ENCODE peak calls at places on chromosomes 5 and 9, in four cellular contexts. O is stomach, L is kidney epithelial cell, V is choroid plexus epithelial cell. P is an unnamed sample.
A peak's percentile ranks its signal among the peaks of the same experiment; 100 is the strongest.

GRCh38 chr9:132622144-132622543 is 39.7 kb downstream of the BARHL1 start:
- DNase-seq in O (peak; percentile 34), L (no peak), V (peak; percentile 66), P (no peak)

GRCh38 chr5:180649297-180650039 is at the start of gene FLT4:
- DNase-seq in O (no peak), L (no peak), V (no peak), P (no peak)

GRCh38 chr9:89234636-89235035 is 56.0 kb upstream of the SHC3 start:
- DNase-seq in O (no peak), L (no peak), V (no peak), P (no peak)

GRCh38 chr5:151570512-151571269 is 20.4 kb downstream of the FAT2 start:
- DNase-seq in O (no peak), L (no peak), V (no peak), P (no peak)

GRCh38 chr5:150703767-150704166 is 2.9 kb upstream of the RBM22 start:
- DNase-seq in O (no peak), L (no peak), V (peak; percentile 13), P (no peak)

GRCh38 chr5:139140631-139141071 is 57.5 kb downstream of the SIL1 start:
- DNase-seq in O (no peak), L (no peak), V (peak; percentile 52), P (peak; percentile 40)

GRCh38 chr9:23717505-23717904 is 108.5 kb downstream of the ELAVL2 start:
- DNase-seq in O (no peak), L (no peak), V (no peak), P (no peak)

GRCh38 chr9:136888454-136888853 is 2.1 kb downstream of the TRAF2 start:
- DNase-seq in O (no peak), L (no peak), V (no peak), P (no peak)

DNA sequence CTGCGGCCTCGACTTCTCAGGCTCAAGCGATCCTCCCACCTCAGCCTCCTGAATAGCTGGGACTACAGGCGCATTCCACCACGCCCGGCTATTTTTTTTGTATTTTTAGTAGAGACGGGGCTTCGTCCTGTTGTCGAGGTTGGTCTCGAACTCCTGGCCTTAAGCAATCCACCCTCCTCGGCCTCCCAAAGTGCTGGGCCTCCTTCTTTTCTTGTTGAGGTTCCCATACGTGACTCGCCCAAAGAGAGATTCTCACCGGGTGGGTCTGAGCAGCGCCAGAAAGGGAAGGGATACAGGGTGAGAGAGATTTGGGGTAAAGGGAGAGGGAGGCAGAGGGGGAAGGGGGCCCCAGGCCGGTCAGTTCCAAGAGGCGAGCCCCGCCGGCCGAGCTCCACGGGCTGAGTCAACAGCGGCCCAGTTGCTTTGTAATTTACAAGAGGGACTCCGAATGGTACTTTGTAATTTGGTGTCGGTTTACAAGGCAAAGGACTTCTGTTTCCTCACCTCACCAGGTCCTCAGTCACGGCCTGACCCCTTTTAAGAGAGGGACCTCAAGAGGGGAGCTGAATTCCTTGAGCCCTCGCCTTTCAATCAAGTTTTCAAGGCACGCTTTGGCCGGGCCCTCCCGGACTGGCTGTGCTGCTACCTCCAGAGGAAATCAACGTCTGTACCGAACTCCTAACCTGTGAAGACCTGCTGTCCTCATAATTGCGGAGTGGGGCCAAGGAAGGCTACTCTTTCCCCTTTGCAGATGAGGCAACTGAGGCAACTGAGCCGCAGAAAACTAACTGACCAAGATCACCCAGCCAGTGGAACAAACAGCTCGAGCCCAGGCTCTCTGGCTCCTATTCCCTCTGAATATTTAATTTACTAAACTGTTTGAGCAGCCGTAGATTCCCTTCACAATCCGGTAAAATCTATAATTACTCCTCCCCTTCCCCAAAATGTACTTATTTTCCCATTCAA is 3.2 kb upstream of the DMRT2 start:
- DNase-seq in O (no peak), L (no peak), V (no peak), P (no peak)
- H3K4me3 ChIP-seq in O (peak overlapping the region; percentile 40), L (no peak overlapping the region), V (no peak overlapping the region), P (peak overlapping the region; percentile 37)

DNA sequence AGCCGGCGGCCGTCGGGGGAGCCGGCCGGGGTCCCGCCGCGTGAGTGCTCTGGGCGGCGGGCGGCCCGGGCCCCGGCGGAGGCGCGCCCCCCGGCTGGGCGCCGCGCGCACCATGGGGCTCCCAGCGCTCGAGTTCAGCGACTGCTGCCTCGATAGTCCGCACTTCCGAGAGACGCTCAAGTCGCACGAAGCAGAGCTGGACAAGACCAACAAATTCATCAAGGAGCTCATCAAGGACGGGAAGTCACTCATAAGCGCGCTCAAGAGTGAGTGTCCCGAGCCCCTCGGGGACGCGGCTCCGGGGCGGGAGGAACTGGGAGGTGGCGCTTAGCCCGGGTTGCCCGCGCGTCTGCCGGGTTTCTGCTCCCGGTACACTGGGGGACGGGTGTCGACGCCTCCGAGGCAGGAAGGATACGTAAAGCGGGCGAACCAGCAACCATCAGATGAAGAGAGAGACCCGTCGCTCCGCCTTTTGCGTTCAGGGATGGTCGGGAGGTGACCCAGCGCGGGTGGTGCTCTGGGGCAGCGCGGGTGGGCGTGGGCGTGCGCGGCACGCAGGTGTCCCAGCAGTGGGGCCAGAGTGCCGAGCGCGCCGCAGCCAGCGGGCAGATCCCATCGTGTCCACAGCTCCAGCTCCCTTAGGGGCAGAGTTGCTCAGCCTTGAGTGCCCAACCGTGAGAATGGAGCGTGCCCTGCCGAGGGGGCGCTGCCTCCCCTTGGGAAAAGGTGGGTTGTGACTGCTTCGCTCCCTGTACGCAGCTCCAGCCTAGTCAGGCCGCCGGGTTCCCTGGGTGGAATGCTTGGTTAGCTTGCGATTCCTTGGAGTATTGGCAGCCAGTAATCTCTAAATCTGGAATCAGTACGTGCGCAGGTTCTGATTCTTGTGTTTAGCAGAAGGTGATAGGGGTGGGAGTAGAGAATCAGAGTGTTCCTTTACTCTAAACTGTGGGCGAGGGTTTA is 753 bp downstream of the ARHGAP26 start:
- DNase-seq in O (peak; percentile 64), L (no peak), V (peak; percentile 32), P (no peak)
- TF ChIP-seq CTCF in O (no peak), L (peak; percentile 50), V (peak; percentile 22), P (no peak)

GRCh38 chr5:42217791-42218190 is 205.4 kb upstream of the GHR start:
- DNase-seq in O (no peak), L (no peak), V (no peak), P (no peak)

DNA sequence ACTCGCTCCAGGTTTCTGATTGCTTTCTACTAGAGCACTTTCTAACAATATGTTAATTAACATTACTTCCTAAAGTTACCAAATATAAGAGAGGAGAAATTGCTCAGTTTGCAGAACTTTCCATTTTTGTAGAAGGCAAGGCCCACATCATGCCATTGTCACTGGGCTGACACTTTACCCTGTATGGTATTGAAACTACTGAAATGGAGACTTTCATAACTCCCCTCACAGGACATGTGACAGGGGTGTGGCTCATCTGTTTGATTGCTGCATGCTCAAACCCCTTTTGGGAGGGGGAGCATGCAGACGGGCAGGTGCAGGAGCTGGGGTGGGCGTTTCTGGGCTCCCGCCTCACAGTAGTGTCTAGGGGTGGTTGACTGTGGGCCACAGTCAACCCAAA is 206.3 kb upstream of the GHR start:
- DNase-seq in O (no peak), L (no peak), V (no peak), P (no peak)
- H3K4me3 ChIP-seq in O (no peak overlapping the region), L (no peak overlapping the region), V (no peak overlapping the region), P (no peak overlapping the region)

GRCh38 chr9:37309136-37309535 is 113.4 kb upstream of the GRHPR start:
- DNase-seq in O (no peak), L (no peak), V (peak; percentile 53), P (no peak)
- TF ChIP-seq CTCF in O (no peak), L (peak; percentile 36), V (peak; percentile 68), P (peak; percentile 19)

DNA sequence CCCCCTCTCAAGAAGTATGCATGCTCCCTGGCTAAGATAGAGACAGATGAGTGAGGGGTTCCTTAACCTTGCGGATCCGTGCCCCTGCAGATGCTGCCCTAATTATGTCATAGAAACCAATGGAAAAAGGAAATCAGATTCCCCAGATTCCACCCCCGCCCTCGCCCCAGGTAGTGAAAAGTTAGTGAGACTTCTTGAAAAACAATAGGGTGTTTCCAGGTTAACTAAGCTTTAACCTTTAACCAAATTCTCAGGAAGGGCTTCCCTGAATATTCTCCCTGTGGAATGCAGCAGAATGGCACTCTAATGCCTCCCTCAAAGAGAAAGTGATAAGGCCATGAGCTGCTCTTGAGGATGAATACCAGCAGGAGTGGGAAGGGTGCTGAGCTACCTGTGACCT is 116.0 kb upstream of the RANBP3L start:
- DNase-seq in O (no peak), L (no peak), V (no peak), P (no peak)
- H3K4me3 ChIP-seq in O (no peak overlapping the region), L (no peak overlapping the region), V (no peak overlapping the region), P (no peak overlapping the region)

GRCh38 chr5:169020102-169020501 is 280.8 kb downstream of the SLIT3 start:
- DNase-seq in O (no peak), L (no peak), V (peak; percentile 16), P (no peak)
- TF ChIP-seq CTCF in O (no peak), L (no peak), V (no peak), P (no peak)

GRCh38 chr9:114060711-114061110 is 17.4 kb downstream of the AMBP start:
- DNase-seq in O (no peak), L (no peak), V (no peak), P (no peak)
- H3K4me3 ChIP-seq in O (no peak overlapping the region), L (no peak overlapping the region), V (no peak overlapping the region), P (no peak overlapping the region)

GRCh38 chr5:94025788-94026473 is 284.5 kb upstream of the POU5F2 start:
- DNase-seq in O (no peak), L (no peak), V (no peak), P (no peak)
- TF ChIP-seq CTCF in O (no peak), L (no peak), V (no peak), P (no peak)

DNA sequence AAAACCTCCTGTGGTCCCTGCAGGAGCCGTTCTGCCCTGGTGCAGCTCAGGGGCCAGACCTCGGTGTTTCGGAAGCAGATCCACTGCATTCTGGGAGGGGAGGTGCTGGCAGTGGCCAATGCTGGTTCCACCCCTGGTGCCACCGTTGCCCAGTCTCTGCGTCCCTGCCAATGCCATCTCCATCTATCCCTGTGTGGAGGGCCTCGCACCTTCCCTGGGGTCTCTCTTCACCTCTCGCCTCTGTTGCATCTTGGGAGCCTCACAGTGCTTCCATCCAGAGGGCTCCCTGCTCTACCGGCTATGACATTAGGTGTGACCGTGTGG is 15.3 kb downstream of the NCS1 start:
- DNase-seq in O (no peak), L (no peak), V (no peak), P (no peak)
- H3K4me3 ChIP-seq in O (peak overlapping the region; percentile 38), L (no peak overlapping the region), V (no peak overlapping the region), P (no peak overlapping the region)

GRCh38 chr9:69671904-69672827 is at the start of gene APBA1:
- DNase-seq in O (peak; percentile 47), L (no peak), V (peak; percentile 35), P (no peak)
- TF ChIP-seq CTCF in O (no peak), L (no peak), V (no peak), P (no peak)